ENCODE peak calls at places on chromosomes 13 and 19, in five cellular contexts. R is activated B cell treated with CpG ODN at 0.5 μM for 24 hours, Q is choroid plexus epithelial cell, D is neural crest cell, H is GM10248. V is an unnamed sample.

GRCh38 chr19:53532362-53532761 is 5.6 kb upstream of the ZNF331 start:
- DNase-seq in R (no peak), Q (no peak), D (no peak), H (no peak), V (no peak)

GRCh38 chr19:7138402-7138801 is 68.9 kb downstream of the ZNF557 start:
- DNase-seq in R (no peak), Q (no peak), D (no peak), H (no peak), V (no peak)

GRCh38 chr13:85586856-85587255 is 212.4 kb downstream of the SLITRK6 start:
- DNase-seq in R (no peak), Q (no peak), D (no peak), H (no peak), V (no peak)

GRCh38 chr13:90414691-90415596 is 932.5 kb upstream of the MIR17HG start:
- DNase-seq in R (no peak), Q (peak; percentile 89), D (no peak), H (no peak), V (no peak)

GRCh38 chr19:46574533-46574932 is 26.6 kb upstream of the CALM3 start:
- DNase-seq in R (no peak), Q (peak; percentile 47), D (no peak), H (no peak), V (no peak)

GRCh38 chr19:28026636-28027035 is 1186.3 kb downstream of the UQCRFS1 start:
- DNase-seq in R (no peak), Q (no peak), D (no peak), H (no peak), V (no peak)

GRCh38 chr19:40576181-40576584 is 490 bp upstream of the SHKBP1 start:
- DNase-seq in R (peak; percentile 54), Q (no peak), D (no peak), H (no peak), V (peak; percentile 63)

GRCh38 chr13:77521595-77522367 is 13.7 kb upstream of the SCEL start:
- DNase-seq in R (no peak), Q (peak; percentile 68), D (no peak), H (no peak), V (no peak)

GRCh38 chr19:9323557-9323918 is 441 bp upstream of the ZNF559 start:
- DNase-seq in R (no peak), Q (peak; percentile 95), D (no peak), H (peak; percentile 31), V (no peak)

GRCh38 chr13:98775386-98775785 is 22.9 kb upstream of the SLC15A1 start:
- DNase-seq in R (no peak), Q (no peak), D (no peak), H (no peak), V (no peak)

GRCh38 chr13:43985437-43986051 is 105.8 kb downstream of the LACC1 start:
- DNase-seq in R (no peak), Q (no peak), D (no peak), H (no peak), V (no peak)

GRCh38 chr13:60221581-60221980 is 57.9 kb upstream of the DIAPH3 start:
- DNase-seq in R (no peak), Q (no peak), D (no peak), H (no peak), V (no peak)

GRCh38 chr13:60230593-60230992 is 66.9 kb upstream of the DIAPH3 start:
- DNase-seq in R (no peak), Q (peak; percentile 69), D (no peak), H (no peak), V (no peak)

GRCh38 chr13:60229708-60230272 is 66.1 kb upstream of the DIAPH3 start:
- DNase-seq in R (no peak), Q (no peak), D (no peak), H (no peak), V (no peak)

GRCh38 chr13:60227168-60227567 is 63.4 kb upstream of the DIAPH3 start:
- DNase-seq in R (no peak), Q (no peak), D (no peak), H (no peak), V (no peak)

DNA sequence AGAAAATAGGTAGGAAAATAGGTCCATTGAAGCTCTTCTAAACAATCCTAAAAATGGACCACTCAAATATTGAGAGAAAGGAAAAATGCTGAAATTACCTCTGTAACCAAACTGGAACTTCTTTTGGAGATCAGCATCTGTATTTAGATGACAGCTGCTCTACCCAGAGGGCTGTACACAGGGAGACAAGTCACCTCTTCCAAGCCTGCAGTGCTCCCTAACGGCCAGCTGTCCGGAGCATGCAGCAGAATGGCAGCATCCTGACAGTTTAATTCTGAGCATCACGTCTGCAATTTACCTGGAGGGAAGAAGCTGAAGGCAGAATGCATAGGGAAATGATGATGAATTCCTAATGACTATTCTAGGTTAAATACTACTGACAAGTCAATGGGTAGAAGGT is 62.8 kb upstream of the DIAPH3 start:
- DNase-seq in R (no peak), Q (peak; percentile 68), D (no peak), H (no peak), V (peak; percentile 22)
- TF ChIP-seq CTCF in R (no peak), Q (peak; percentile 71), D (peak; percentile 46), H (peak; percentile 31), V (peak; percentile 55)

GRCh38 chr19:20072936-20073335 is 4.9 kb upstream of the ZNF90 start:
- DNase-seq in R (no peak), Q (no peak), D (no peak), H (no peak), V (no peak)

GRCh38 chr19:20079487-20079886 is 1.7 kb downstream of the ZNF90 start:
- DNase-seq in R (no peak), Q (peak; percentile 14), D (no peak), H (no peak), V (no peak)

GRCh38 chr19:20078696-20079095 is 896 bp downstream of the ZNF90 start:
- DNase-seq in R (no peak), Q (peak; percentile 58), D (peak; percentile 9), H (peak; percentile 12), V (no peak)

DNA sequence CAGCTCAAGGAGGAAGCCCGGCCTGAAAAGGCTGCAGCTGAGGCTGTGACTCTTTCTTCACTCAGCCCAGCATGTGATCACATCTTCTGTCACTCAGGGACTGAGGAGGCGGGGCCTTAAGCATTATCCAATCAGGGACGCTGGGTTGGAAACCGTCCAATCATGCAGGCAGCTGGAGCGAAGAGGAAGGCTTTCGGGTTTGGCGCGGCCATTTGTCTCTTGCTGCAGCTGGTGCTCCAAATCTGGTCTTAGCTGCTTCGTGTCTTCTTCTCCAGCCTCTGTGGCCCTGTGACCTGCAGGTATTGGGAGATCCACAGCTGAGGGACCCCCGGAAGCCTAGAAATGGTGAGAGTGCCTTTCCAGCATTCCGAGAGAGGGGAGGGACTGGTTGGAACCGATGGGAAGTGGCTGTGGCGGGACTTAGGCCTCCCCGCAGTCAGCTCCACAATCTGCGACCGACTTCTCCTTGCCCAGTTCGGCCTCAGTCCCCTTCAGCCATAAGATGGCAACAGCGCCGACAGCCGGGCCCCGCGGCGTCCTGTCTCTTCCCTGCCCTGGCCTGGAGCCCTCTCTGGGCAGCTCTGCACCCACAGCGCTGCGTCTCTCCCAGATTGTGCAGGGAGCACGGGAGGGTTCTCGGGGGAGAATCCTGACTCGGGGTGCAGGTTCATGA is at the start of gene ZNF90:
- DNase-seq in R (peak; percentile 73), Q (peak; percentile 99), D (peak; percentile 82), H (peak; percentile 79), V (peak; percentile 78)
- TF ChIP-seq CTCF in R (no peak), Q (peak; percentile 29), D (no peak), H (peak; percentile 11), V (no peak)

GRCh38 chr13:40143559-40143958 is 488.1 kb downstream of the COG6 start:
- DNase-seq in R (no peak), Q (no peak), D (no peak), H (no peak), V (no peak)

GRCh38 chr13:40146586-40147240 is 491.3 kb downstream of the COG6 start:
- DNase-seq in R (no peak), Q (no peak), D (no peak), H (no peak), V (no peak)

GRCh38 chr13:40148103-40148502 is 492.6 kb downstream of the COG6 start:
- DNase-seq in R (no peak), Q (peak; percentile 48), D (no peak), H (no peak), V (no peak)

GRCh38 chr13:40145139-40145538 is 489.7 kb downstream of the COG6 start:
- DNase-seq in R (no peak), Q (no peak), D (no peak), H (no peak), V (no peak)

DNA sequence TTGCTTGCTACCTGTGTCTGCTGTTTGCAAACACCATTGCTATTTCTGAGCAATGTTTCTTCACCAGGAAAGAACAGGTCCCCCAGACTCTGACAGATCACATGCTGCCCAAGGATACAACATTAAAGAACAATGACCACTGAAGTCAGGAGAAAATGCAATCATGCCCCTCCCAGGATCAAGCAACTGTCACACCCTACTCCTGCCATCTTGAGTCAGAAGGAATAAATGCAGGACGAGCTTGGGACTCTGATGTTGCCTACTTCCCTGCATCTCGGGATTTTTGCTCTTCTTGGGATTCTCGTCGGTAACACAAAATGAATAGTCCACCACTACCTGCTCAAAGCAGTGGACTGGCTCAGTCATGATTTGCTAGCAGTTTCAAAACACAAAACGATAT is 490.6 kb downstream of the COG6 start:
- DNase-seq in R (no peak), Q (no peak), D (no peak), H (no peak), V (no peak)
- TF ChIP-seq CTCF in R (no peak), Q (no peak), D (no peak), H (no peak), V (peak; percentile 19)

GRCh38 chr13:79543883-79544282 is 62.9 kb downstream of the NDFIP2 start:
- DNase-seq in R (no peak), Q (no peak), D (no peak), H (no peak), V (no peak)

GRCh38 chr13:79547821-79548220 is 66.9 kb downstream of the NDFIP2 start:
- DNase-seq in R (no peak), Q (peak; percentile 42), D (no peak), H (no peak), V (no peak)

GRCh38 chr13:79549355-79550106 is 68.6 kb downstream of the NDFIP2 start:
- DNase-seq in R (no peak), Q (peak; percentile 71), D (no peak), H (no peak), V (no peak)

GRCh38 chr13:79547211-79547610 is 66.3 kb downstream of the NDFIP2 start:
- DNase-seq in R (no peak), Q (no peak), D (no peak), H (no peak), V (no peak)

DNA sequence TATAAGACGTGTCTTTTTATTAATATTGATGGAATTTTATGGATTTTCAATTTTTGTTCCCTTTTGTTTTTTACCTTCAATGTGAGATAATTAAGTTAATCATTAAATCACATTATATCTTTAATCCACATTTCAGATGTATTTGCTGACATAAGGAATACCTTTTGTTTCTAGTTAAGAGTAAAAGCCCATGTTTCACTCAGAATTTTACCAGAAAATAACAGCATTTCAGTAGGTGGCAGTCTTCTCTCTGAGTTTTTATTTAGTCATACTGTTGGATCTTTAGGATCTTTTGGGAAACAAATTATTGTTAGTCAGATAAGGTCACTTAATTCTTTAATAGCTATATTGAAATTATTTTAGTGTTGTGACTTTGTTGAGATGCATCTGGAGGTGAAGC is 67.9 kb downstream of the NDFIP2 start:
- DNase-seq in R (no peak), Q (peak; percentile 42), D (no peak), H (no peak), V (no peak)
- TF ChIP-seq CTCF in R (no peak), Q (peak; percentile 52), D (peak; percentile 53), H (no peak), V (peak; percentile 57)

GRCh38 chr19:14089412-14089661 is 1.2 kb downstream of the SAMD1 start:
- DNase-seq in R (no peak), Q (peak; percentile 46), D (no peak), H (no peak), V (no peak)
- TF ChIP-seq CTCF in R (no peak), Q (peak; percentile 38), D (peak; percentile 43), H (peak; percentile 27), V (no peak)

GRCh38 chr13:108980237-108980636 is 350.8 kb downstream of the MYO16 start:
- DNase-seq in R (no peak), Q (no peak), D (no peak), H (no peak), V (no peak)

GRCh38 chr13:108974686-108975085 is 345.3 kb downstream of the MYO16 start:
- DNase-seq in R (no peak), Q (peak; percentile 29), D (no peak), H (no peak), V (no peak)
- TF ChIP-seq CTCF in R (no peak), Q (no peak), D (no peak), H (no peak), V (no peak)